ENCODE peak calls at places on chromosomes 3 and 15, in eight cellular contexts. G is epithelial cell of esophagus, V is HL-60, Z is psoas muscle, A is right atrium auricular region, I is pancreas, B is mucosa of descending colon, L is lower leg skin. P is an unnamed sample.

GRCh38 chr3:124202754-124203153 is 210.8 kb upstream of the ROPN1 start:
- DNase-seq in B (no peak), V (no peak), Z (peak; percentile 55), L (no peak), G (no peak), I (no peak), A (no peak), P (peak; percentile 91)

GRCh38 chr3:45782381-45782780 is 14.0 kb downstream of the SLC6A20 start:
- DNase-seq in G (no peak), L (no peak), B (no peak), I (no peak), A (no peak), Z (no peak), V (no peak), P (no peak)

GRCh38 chr3:175410251-175410650 is 551.1 kb downstream of the NAALADL2 start:
- DNase-seq in I (no peak), G (no peak), A (no peak), B (no peak), Z (no peak), L (no peak), V (no peak), P (no peak)

GRCh38 chr3:52495096-52495495 is at the start of gene STAB1:
- DNase-seq in G (no peak), I (no peak), V (no peak), Z (peak; percentile 63), B (peak; percentile 66), L (peak; percentile 92), A (peak; percentile 77), P (peak; percentile 90)

GRCh38 chr3:49554639-49555265 is 475 bp downstream of the BSN start:
- DNase-seq in Z (peak; percentile 62), I (no peak), V (peak; percentile 24), G (peak; percentile 45), L (peak; percentile 88), A (no peak), B (no peak), P (peak; percentile 83)

GRCh38 chr3:62361824-62362223 is 11.5 kb downstream of the FEZF2 start:
- DNase-seq in L (no peak), A (no peak), G (no peak), I (no peak), B (no peak), V (no peak), Z (no peak), P (no peak)

GRCh38 chr3:45056608-45057301 is 30.7 kb downstream of the CLEC3B start:
- DNase-seq in Z (no peak), I (no peak), B (no peak), L (no peak), V (no peak), A (no peak), G (no peak), P (no peak)

GRCh38 chr3:179971280-179971679 is 65.5 kb downstream of the PEX5L start:
- DNase-seq in Z (no peak), B (no peak), A (no peak), I (no peak), V (no peak), L (no peak), G (peak; percentile 81), P (no peak)

GRCh38 chr15:95975212-95975611 is 355.3 kb upstream of the NR2F2 start:
- DNase-seq in A (no peak), L (no peak), G (no peak), Z (no peak), V (no peak), B (no peak), I (no peak), P (no peak)

GRCh38 chr15:95138604-95139270 is 907.4 kb downstream of the MCTP2 start:
- DNase-seq in L (no peak), Z (no peak), A (no peak), B (no peak), G (no peak), I (no peak), V (no peak), P (no peak)

GRCh38 chr15:63694184-63694583 is 97.0 kb downstream of the FBXL22 start:
- DNase-seq in G (no peak), A (no peak), I (no peak), B (no peak), V (no peak), Z (no peak), L (no peak), P (no peak)

GRCh38 chr15:23422099-23422945 is 24.7 kb downstream of the GOLGA6L2 start:
- DNase-seq in I (peak; percentile 5), V (no peak), L (no peak), G (no peak), A (no peak), B (no peak), Z (no peak), P (peak; percentile 41)

GRCh38 chr3:172307143-172307560 is 141.1 kb downstream of the GHSR start:
- DNase-seq in I (no peak), B (no peak), L (no peak), G (peak; percentile 69), V (no peak), A (no peak), Z (no peak), P (no peak)

GRCh38 chr15:52527898-52528464 is 699 bp downstream of the MYO5A start:
- DNase-seq in I (peak; percentile 23), G (peak; percentile 62), Z (peak; percentile 25), V (no peak), L (peak; percentile 88), B (no peak), A (no peak), P (no peak)

GRCh38 chr3:138180375-138181029 is 5.8 kb upstream of the DBR1 start:
- DNase-seq in L (no peak), V (no peak), I (peak; percentile 21), G (peak; percentile 58), A (no peak), Z (no peak), B (no peak), P (no peak)

GRCh38 chr3:41431386-41431785 is 232.1 kb downstream of the CTNNB1 start:
- DNase-seq in L (no peak), Z (no peak), G (no peak), I (no peak), V (no peak), B (no peak), A (no peak), P (no peak)

GRCh38 chr15:66784174-66784573 is 82.1 kb downstream of the SMAD6 start:
- DNase-seq in B (no peak), L (no peak), A (no peak), G (no peak), Z (no peak), I (no peak), V (no peak), P (peak; percentile 22)

GRCh38 chr3:5192568-5193319 is 5.2 kb downstream of the EDEM1 start:
- DNase-seq in L (no peak), Z (no peak), V (no peak), G (peak; percentile 70), A (no peak), B (no peak), I (no peak), P (no peak)

GRCh38 chr15:77870195-77871065 is 207.1 kb downstream of the TBC1D2B start:
- DNase-seq in G (peak; percentile 69), I (peak; percentile 50), L (no peak), V (peak; percentile 32), B (peak; percentile 61), Z (peak; percentile 65), A (peak; percentile 63), P (peak; percentile 81)

GRCh38 chr3:140972833-140973232 is 31.2 kb downstream of the SLC25A36 start:
- DNase-seq in I (no peak), V (no peak), A (no peak), L (no peak), G (peak; percentile 10), B (no peak), Z (no peak), P (no peak)

GRCh38 chr15:28096720-28097431 is 2.2 kb downstream of the OCA2 start:
- DNase-seq in I (no peak), A (peak; percentile 57), Z (no peak), G (no peak), V (no peak), B (no peak), L (peak; percentile 86), P (peak; percentile 76)
- TF ChIP-seq CTCF in I (no peak), A (no peak), Z (no peak), G (no peak), V (no peak), B (no peak), L (no peak), P (no peak)

GRCh38 chr15:86624261-86625036 is 544.8 kb downstream of the AGBL1 start:
- DNase-seq in Z (peak; percentile 88), V (no peak), A (peak; percentile 72), B (peak; percentile 71), G (peak; percentile 95), I (no peak), L (no peak), P (peak; percentile 80)
- TF ChIP-seq CTCF in Z (peak; percentile 71), V (peak; percentile 18), A (peak; percentile 20), B (peak; percentile 28), G (peak; percentile 70), I (no peak), L (no peak), P (peak; percentile 54)

GRCh38 chr15:25186906-25187645 is 232.3 kb downstream of the SNRPN start:
- DNase-seq in B (peak; percentile 35), L (no peak), V (no peak), G (no peak), A (no peak), Z (no peak), I (no peak), P (peak; percentile 58)

GRCh38 chr15:25189551-25189950 is 234.8 kb downstream of the SNRPN start:
- DNase-seq in L (no peak), I (no peak), B (no peak), V (no peak), A (no peak), Z (no peak), G (no peak), P (peak; percentile 65)

GRCh38 chr15:25186411-25186810 is 231.6 kb downstream of the SNRPN start:
- DNase-seq in L (peak; percentile 57), Z (peak; percentile 4), G (no peak), B (peak; percentile 12), V (no peak), I (no peak), A (no peak), P (no peak)

GRCh38 chr15:25188051-25188450 is 233.3 kb downstream of the SNRPN start:
- DNase-seq in G (no peak), Z (no peak), I (no peak), A (no peak), L (no peak), V (no peak), B (no peak), P (peak; percentile 39)

DNA sequence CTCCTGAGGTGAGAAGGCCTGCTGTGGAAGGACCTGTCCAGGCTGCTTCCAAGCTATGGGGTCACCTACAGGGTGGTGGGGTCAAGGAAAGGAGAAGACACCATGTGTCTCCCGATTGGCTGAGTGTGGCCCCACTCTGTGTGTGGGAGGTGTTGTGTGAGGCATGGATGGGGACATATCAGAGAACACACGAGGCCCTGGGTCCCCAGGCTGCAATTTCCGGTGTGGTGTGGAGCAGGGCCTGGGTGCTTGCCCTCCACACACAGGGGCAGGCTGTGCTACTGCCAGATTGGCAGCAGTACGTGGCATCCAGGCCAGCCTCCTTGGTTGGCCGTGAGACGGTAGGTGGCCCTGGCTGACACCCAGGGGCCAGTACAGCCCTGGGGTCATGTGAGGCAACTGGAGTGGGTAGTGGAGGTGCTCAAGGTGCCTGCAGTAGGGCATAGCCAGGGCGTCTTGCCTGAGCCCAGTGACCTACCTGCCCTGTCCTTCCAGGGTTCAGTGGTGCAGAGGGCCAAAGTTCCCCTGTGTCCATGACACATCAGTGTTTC is 233.8 kb downstream of the SNRPN start:
- DNase-seq in A (no peak), G (no peak), L (no peak), B (no peak), Z (no peak), I (no peak), V (no peak), P (peak; percentile 54)
- TF ChIP-seq CTCF in A (no peak), G (no peak), L (no peak), B (no peak), Z (no peak), I (no peak), V (no peak), P (no peak)

GRCh38 chr15:80183886-80184285 is 31.1 kb downstream of the FAH start:
- DNase-seq in G (no peak), L (peak; percentile 36), B (no peak), I (no peak), A (no peak), Z (no peak), V (no peak), P (no peak)
- TF ChIP-seq CTCF in G (no peak), L (no peak), B (no peak), I (no peak), A (no peak), Z (peak; percentile 12), V (no peak), P (no peak)

P was measured in kidney.